ENCODE peak calls at places on chromosome 22, in nine cellular contexts. E is transverse colon, Z is ovary, X is sigmoid colon, A is spleen, N is endothelial cell of umbilical vein, R is A549, D is prostate gland, T is heart left ventricle. J is an unnamed sample.

GRCh38 chr22:33835196-33835788 is 85.0 kb downstream of the LARGE1 start:
- DNase-seq in Z (no peak), T (no peak), E (peak; percentile 70), X (no peak), R (no peak), D (peak; percentile 21), A (no peak), N (no peak), J (no peak)

GRCh38 chr22:32474635-32475427 is at the start of gene FBXO7:
- DNase-seq in R (peak; percentile 40), Z (peak; percentile 93), A (peak; percentile 97), E (peak; percentile 93), T (peak; percentile 96), D (peak; percentile 86), N (peak; percentile 92), X (peak; percentile 96), J (peak; percentile 90)

GRCh38 chr22:41092847-41093371 is 517 bp downstream of the EP300 start:
- DNase-seq in A (peak; percentile 87), Z (peak; percentile 42), T (peak; percentile 53), N (peak; percentile 50), D (peak; percentile 23), R (peak; percentile 22), E (peak; percentile 47), X (no peak), J (peak; percentile 27)

GRCh38 chr22:30029512-30029911 is 50.8 kb upstream of the HORMAD2 start:
- DNase-seq in A (no peak), T (no peak), D (no peak), R (no peak), N (no peak), E (no peak), Z (no peak), X (no peak), J (no peak)

GRCh38 chr22:32416556-32417085 is 4.6 kb upstream of the RTCB start:
- DNase-seq in Z (no peak), D (no peak), X (no peak), R (no peak), A (no peak), N (no peak), T (no peak), E (no peak), J (no peak)

GRCh38 chr22:26462971-26463661 is 20.5 kb downstream of the HPS4 start:
- DNase-seq in Z (no peak), A (no peak), T (no peak), N (no peak), R (no peak), D (no peak), E (no peak), X (no peak), J (no peak)

GRCh38 chr22:41642711-41643110 is 21.6 kb downstream of the XRCC6 start:
- DNase-seq in E (no peak), A (no peak), Z (no peak), T (no peak), R (no peak), X (no peak), N (no peak), D (no peak), J (no peak)

GRCh38 chr22:25970996-25971811 is 198.1 kb upstream of the SEZ6L start:
- DNase-seq in E (no peak), X (no peak), N (no peak), R (no peak), T (no peak), D (no peak), Z (no peak), A (no peak), J (no peak)

GRCh38 chr22:37880668-37881440 is 25.2 kb upstream of the MICALL1 start:
- DNase-seq in Z (no peak), T (no peak), E (no peak), D (no peak), X (no peak), R (no peak), N (peak; percentile 75), A (no peak), J (no peak)

GRCh38 chr22:41001722-41002122 is 50.5 kb downstream of the RBX1 start:
- DNase-seq in E (no peak), N (no peak), X (no peak), R (no peak), T (no peak), Z (no peak), A (no peak), D (no peak), J (no peak)

GRCh38 chr22:20583471-20583922 is 76.1 kb downstream of the MED15 start:
- DNase-seq in R (no peak), E (no peak), Z (no peak), A (peak; percentile 69), X (no peak), D (no peak), T (peak; percentile 83), N (no peak), J (no peak)

GRCh38 chr22:38505595-38506117 is 455 bp downstream of the DDX17 start:
- DNase-seq in Z (peak; percentile 83), R (peak; percentile 20), D (peak; percentile 65), A (peak; percentile 91), E (peak; percentile 74), X (peak; percentile 91), T (peak; percentile 91), N (peak; percentile 70), J (peak; percentile 82)

GRCh38 chr22:20442485-20443284 is 5.1 kb upstream of the SCARF2 start:
- DNase-seq in R (no peak), X (no peak), T (peak; percentile 24), Z (no peak), D (no peak), A (peak; percentile 55), N (no peak), E (no peak), J (no peak)

GRCh38 chr22:42769574-42770447 is 49.1 kb upstream of the A4GALT start:
- DNase-seq in E (peak; percentile 54), A (peak; percentile 89), Z (peak; percentile 86), N (peak; percentile 62), D (peak; percentile 61), R (no peak), X (peak; percentile 85), T (peak; percentile 77), J (no peak)

DNA sequence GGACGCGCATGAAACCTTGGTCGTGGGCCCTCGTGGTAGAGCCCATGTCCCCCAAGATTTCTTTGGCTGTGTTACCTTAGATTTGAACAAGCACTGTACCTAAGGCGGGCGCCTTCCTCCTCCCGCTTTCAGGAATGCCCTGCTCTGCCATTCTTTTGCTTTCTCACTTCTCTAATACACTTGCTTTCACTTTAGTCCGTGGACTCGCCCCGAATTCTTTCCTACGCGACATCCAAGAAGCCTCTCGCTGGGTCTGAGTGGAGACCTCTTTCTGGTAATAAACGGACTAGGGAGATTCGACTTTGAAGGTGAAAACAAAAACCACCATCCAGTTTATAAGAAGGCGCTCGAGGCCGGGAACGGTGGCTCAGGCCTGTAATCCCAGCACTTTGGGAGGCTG is 1.2 kb upstream of the NUP50 start:
- DNase-seq in R (no peak), A (no peak), Z (no peak), T (no peak), D (no peak), N (peak; percentile 1), X (no peak), E (peak; percentile 19), J (no peak)
- H3K27ac ChIP-seq in R (peak overlapping the region; percentile 97), A (peak overlapping the region; percentile 97), Z (no peak overlapping the region), T (no peak overlapping the region), D (peak overlapping the region; percentile 85), N (peak overlapping the region; percentile 85), X (peak overlapping the region; percentile 90), E (no peak overlapping the region), J (peak overlapping the region; percentile 88)

DNA sequence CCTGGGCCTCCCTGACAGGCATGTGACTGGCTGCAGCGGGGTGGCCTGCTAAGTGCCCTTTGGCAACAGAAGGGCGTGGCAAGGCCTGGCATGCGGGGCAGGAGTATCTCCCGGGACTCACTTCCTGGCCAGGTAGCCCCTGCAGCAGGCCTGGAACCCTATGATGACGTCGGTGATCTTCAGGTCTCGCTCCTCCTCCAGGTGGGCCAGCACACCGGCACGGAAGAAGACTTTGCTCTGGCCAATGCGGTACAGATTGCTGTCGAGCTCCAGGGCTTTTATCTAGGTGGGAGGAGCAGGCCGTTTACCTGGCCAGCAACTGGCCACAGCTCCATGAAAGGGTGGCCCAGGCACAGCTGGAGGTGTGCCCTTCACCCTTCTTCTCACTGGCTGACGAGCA is 50.9 kb downstream of the APOL1 start:
- DNase-seq in D (no peak), R (no peak), N (no peak), A (no peak), Z (no peak), X (no peak), T (no peak), E (peak; percentile 64), J (no peak)
- TF ChIP-seq POLR2A in D (no peak), R (no peak), N (peak; percentile 21), A (no peak), Z (no peak), X (no peak), T (no peak), E (no peak), J (no peak)

DNA sequence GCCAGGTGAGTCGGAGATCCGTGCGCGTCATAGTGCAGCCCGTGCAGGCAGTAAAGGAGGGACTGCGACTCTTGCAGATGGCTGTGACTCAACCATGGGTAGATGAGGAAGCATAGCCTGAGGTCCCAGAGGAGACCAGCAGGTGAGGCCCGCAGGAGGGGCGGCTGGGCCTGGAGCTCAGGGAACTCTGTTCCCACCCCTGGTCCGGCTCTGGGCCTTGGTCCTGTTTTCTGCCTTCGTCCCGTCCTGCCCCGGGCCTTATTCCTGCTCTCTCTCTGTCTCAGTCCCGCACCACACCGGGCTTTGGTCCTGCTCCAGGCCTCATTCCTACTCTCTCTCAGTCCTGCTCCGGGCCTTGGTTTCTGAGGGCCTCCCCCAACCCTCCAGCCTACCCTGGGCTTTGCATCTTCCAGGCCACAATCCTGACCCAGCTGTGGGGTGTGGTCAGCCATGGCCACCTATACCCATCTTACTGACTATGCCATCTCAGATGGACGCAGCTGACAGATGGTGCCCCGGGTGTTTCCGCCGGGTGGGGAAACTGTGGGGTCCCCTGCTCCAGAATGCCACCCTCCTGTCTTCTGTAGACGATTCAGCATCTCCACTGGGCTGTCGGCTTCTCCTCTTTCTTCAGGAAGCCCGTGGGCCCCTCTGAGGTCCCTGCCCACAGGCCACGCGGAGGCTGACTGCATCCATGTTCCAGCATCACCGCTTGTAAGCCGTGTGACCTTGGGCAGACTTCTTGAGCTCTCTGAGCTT is 1134.1 kb downstream of the BRD1 start:
- DNase-seq in T (no peak), X (no peak), R (no peak), D (no peak), Z (no peak), E (no peak), A (no peak), N (no peak), J (no peak)
- H3K4me3 ChIP-seq in T (no peak overlapping the region), X (no peak overlapping the region), R (no peak overlapping the region), D (no peak overlapping the region), Z (no peak overlapping the region), E (no peak overlapping the region), A (no peak overlapping the region), N (no peak overlapping the region), J (no peak overlapping the region)

GRCh38 chr22:35628732-35629131 is 11.6 kb upstream of the MB start:
- DNase-seq in T (no peak), D (no peak), X (no peak), Z (no peak), N (no peak), R (no peak), E (no peak), A (no peak), J (no peak)
- H3K27ac ChIP-seq in T (no peak overlapping the region), D (no peak overlapping the region), X (peak overlapping the region; percentile 92), Z (peak overlapping the region; percentile 94), N (no peak overlapping the region), R (peak overlapping the region; percentile 99), E (peak overlapping the region; percentile 94), A (peak overlapping the region; percentile 23), J (no peak overlapping the region)